ENCODE peak calls at places on chromosomes 7 and 10, in seven cellular contexts. One of them, this sample, is unnamed.

GRCh38 chr7:44980393-44981034 is 1.7 kb upstream of the MYO1G start:
- DNase-seq in GOT3: no peak
- DNase-seq in hepatocyte: no peak
- DNase-seq in head of caudate nucleus: no peak
- DNase-seq in HFF-Myc: no peak
- DNase-seq in effector memory CD8-positive, alpha-beta T cell: peak; percentile 71
- DNase-seq in naive thymus-derived CD8-positive, alpha-beta T cell: peak; percentile 50
- DNase-seq in this sample: peak; percentile 73

GRCh38 chr10:132684164-132684891 is 101.6 kb downstream of the NKX6-2 start:
- DNase-seq in head of caudate nucleus: peak; percentile 28
- DNase-seq in GOT3: peak; percentile 6
- DNase-seq in naive thymus-derived CD8-positive, alpha-beta T cell: peak; percentile 39
- DNase-seq in HFF-Myc: no peak
- DNase-seq in effector memory CD8-positive, alpha-beta T cell: no peak
- DNase-seq in hepatocyte: no peak
- DNase-seq in this sample: no peak

GRCh38 chr7:84822941-84823510 is 363.8 kb downstream of the SEMA3D start:
- DNase-seq in effector memory CD8-positive, alpha-beta T cell: no peak
- DNase-seq in head of caudate nucleus: no peak
- DNase-seq in HFF-Myc: no peak
- DNase-seq in hepatocyte: no peak
- DNase-seq in naive thymus-derived CD8-positive, alpha-beta T cell: no peak
- DNase-seq in GOT3: no peak
- DNase-seq in this sample: no peak

GRCh38 chr10:88995156-88995876 is 4.7 kb downstream of the FAS start:
- DNase-seq in GOT3: no peak
- DNase-seq in hepatocyte: no peak
- DNase-seq in naive thymus-derived CD8-positive, alpha-beta T cell: peak; percentile 22
- DNase-seq in head of caudate nucleus: no peak
- DNase-seq in effector memory CD8-positive, alpha-beta T cell: no peak
- DNase-seq in HFF-Myc: no peak
- DNase-seq in this sample: no peak

GRCh38 chr10:36181421-36181820 is 539.3 kb upstream of the FZD8 start:
- DNase-seq in hepatocyte: no peak
- DNase-seq in head of caudate nucleus: no peak
- DNase-seq in HFF-Myc: no peak
- DNase-seq in naive thymus-derived CD8-positive, alpha-beta T cell: no peak
- DNase-seq in GOT3: no peak
- DNase-seq in effector memory CD8-positive, alpha-beta T cell: no peak
- DNase-seq in this sample: no peak

GRCh38 chr7:24549961-24550360 is 23.3 kb upstream of the PALS2 start:
- DNase-seq in head of caudate nucleus: no peak
- DNase-seq in hepatocyte: no peak
- DNase-seq in naive thymus-derived CD8-positive, alpha-beta T cell: no peak
- DNase-seq in effector memory CD8-positive, alpha-beta T cell: no peak
- DNase-seq in GOT3: no peak
- DNase-seq in HFF-Myc: no peak
- DNase-seq in this sample: no peak

GRCh38 chr10:680146-680545 is 9.3 kb downstream of the DIP2C start:
- DNase-seq in effector memory CD8-positive, alpha-beta T cell: no peak
- DNase-seq in naive thymus-derived CD8-positive, alpha-beta T cell: no peak
- DNase-seq in HFF-Myc: no peak
- DNase-seq in hepatocyte: no peak
- DNase-seq in GOT3: no peak
- DNase-seq in head of caudate nucleus: no peak
- DNase-seq in this sample: no peak

GRCh38 chr10:108911814-108912541 is 1011.3 kb downstream of the XPNPEP1 start:
- DNase-seq in hepatocyte: peak; percentile 86
- DNase-seq in naive thymus-derived CD8-positive, alpha-beta T cell: no peak
- DNase-seq in effector memory CD8-positive, alpha-beta T cell: no peak
- DNase-seq in head of caudate nucleus: peak; percentile 69
- DNase-seq in GOT3: no peak
- DNase-seq in HFF-Myc: peak; percentile 15
- DNase-seq in this sample: no peak

GRCh38 chr10:5889624-5890518 is at the start of the genes ANKRD16 and FBH1:
- DNase-seq in hepatocyte: peak; percentile 100
- DNase-seq in HFF-Myc: peak; percentile 92
- DNase-seq in effector memory CD8-positive, alpha-beta T cell: peak; percentile 96
- DNase-seq in naive thymus-derived CD8-positive, alpha-beta T cell: peak; percentile 96
- DNase-seq in head of caudate nucleus: peak; percentile 99
- DNase-seq in GOT3: peak; percentile 97
- DNase-seq in this sample: peak; percentile 98

GRCh38 chr10:46057038-46057437 is 11.0 kb upstream of the MSMB start:
- DNase-seq in GOT3: no peak
- DNase-seq in HFF-Myc: no peak
- DNase-seq in naive thymus-derived CD8-positive, alpha-beta T cell: no peak
- DNase-seq in hepatocyte: no peak
- DNase-seq in head of caudate nucleus: no peak
- DNase-seq in effector memory CD8-positive, alpha-beta T cell: no peak
- DNase-seq in this sample: no peak

GRCh38 chr10:63889756-63890155 is 368.6 kb downstream of the REEP3 start:
- DNase-seq in effector memory CD8-positive, alpha-beta T cell: no peak
- DNase-seq in hepatocyte: no peak
- DNase-seq in GOT3: no peak
- DNase-seq in naive thymus-derived CD8-positive, alpha-beta T cell: no peak
- DNase-seq in head of caudate nucleus: no peak
- DNase-seq in HFF-Myc: no peak
- DNase-seq in this sample: no peak

GRCh38 chr7:44197487-44197886 is 3.3 kb upstream of the YKT6 start:
- DNase-seq in hepatocyte: no peak
- DNase-seq in head of caudate nucleus: no peak
- DNase-seq in effector memory CD8-positive, alpha-beta T cell: no peak
- DNase-seq in GOT3: no peak
- DNase-seq in naive thymus-derived CD8-positive, alpha-beta T cell: no peak
- DNase-seq in HFF-Myc: no peak
- DNase-seq in this sample: no peak

GRCh38 chr7:81873559-81873958 is 103.7 kb upstream of the HGF start:
- DNase-seq in effector memory CD8-positive, alpha-beta T cell: no peak
- DNase-seq in head of caudate nucleus: no peak
- DNase-seq in GOT3: no peak
- DNase-seq in HFF-Myc: no peak
- DNase-seq in hepatocyte: no peak
- DNase-seq in naive thymus-derived CD8-positive, alpha-beta T cell: no peak
- DNase-seq in this sample: no peak

GRCh38 chr10:29563420-29564035 is 71.2 kb downstream of the SVIL start:
- DNase-seq in naive thymus-derived CD8-positive, alpha-beta T cell: no peak
- DNase-seq in head of caudate nucleus: no peak
- DNase-seq in hepatocyte: no peak
- DNase-seq in GOT3: no peak
- DNase-seq in effector memory CD8-positive, alpha-beta T cell: no peak
- DNase-seq in HFF-Myc: no peak
- DNase-seq in this sample: peak; percentile 1

GRCh38 chr10:127424594-127425264 is 124.4 kb upstream of the NPS start:
- DNase-seq in effector memory CD8-positive, alpha-beta T cell: no peak
- DNase-seq in GOT3: no peak
- DNase-seq in naive thymus-derived CD8-positive, alpha-beta T cell: no peak
- DNase-seq in HFF-Myc: no peak
- DNase-seq in hepatocyte: no peak
- DNase-seq in head of caudate nucleus: no peak
- DNase-seq in this sample: no peak

GRCh38 chr7:94410471-94411466 is 16.1 kb downstream of the COL1A2 start:
- DNase-seq in GOT3: no peak
- DNase-seq in head of caudate nucleus: no peak
- DNase-seq in effector memory CD8-positive, alpha-beta T cell: no peak
- DNase-seq in HFF-Myc: no peak
- DNase-seq in naive thymus-derived CD8-positive, alpha-beta T cell: no peak
- DNase-seq in hepatocyte: no peak
- DNase-seq in this sample: no peak

GRCh38 chr7:74490546-74490945 is 36.8 kb downstream of the GTF2IRD1 start:
- DNase-seq in HFF-Myc: no peak
- DNase-seq in effector memory CD8-positive, alpha-beta T cell: no peak
- DNase-seq in naive thymus-derived CD8-positive, alpha-beta T cell: no peak
- DNase-seq in hepatocyte: no peak
- DNase-seq in GOT3: no peak
- DNase-seq in head of caudate nucleus: no peak
- DNase-seq in this sample: no peak

GRCh38 chr7:43577485-43577951 is 5.4 kb upstream of the STK17A start:
- DNase-seq in GOT3: no peak
- DNase-seq in HFF-Myc: peak; percentile 49
- DNase-seq in naive thymus-derived CD8-positive, alpha-beta T cell: no peak
- DNase-seq in head of caudate nucleus: no peak
- DNase-seq in hepatocyte: peak; percentile 49
- DNase-seq in effector memory CD8-positive, alpha-beta T cell: no peak
- DNase-seq in this sample: no peak

GRCh38 chr10:105148921-105149320 is 507.8 kb downstream of the SORCS3 start:
- DNase-seq in effector memory CD8-positive, alpha-beta T cell: no peak
- DNase-seq in HFF-Myc: no peak
- DNase-seq in hepatocyte: peak; percentile 18
- DNase-seq in GOT3: no peak
- DNase-seq in head of caudate nucleus: no peak
- DNase-seq in naive thymus-derived CD8-positive, alpha-beta T cell: no peak
- DNase-seq in this sample: no peak

GRCh38 chr7:36215017-36215621 is 62.1 kb downstream of the EEPD1 start:
- DNase-seq in effector memory CD8-positive, alpha-beta T cell: no peak
- DNase-seq in hepatocyte: peak; percentile 36
- DNase-seq in head of caudate nucleus: no peak
- DNase-seq in naive thymus-derived CD8-positive, alpha-beta T cell: no peak
- DNase-seq in HFF-Myc: no peak
- DNase-seq in GOT3: no peak
- DNase-seq in this sample: no peak

GRCh38 chr10:6840093-6840763 is 260.2 kb upstream of the PRKCQ start:
- DNase-seq in naive thymus-derived CD8-positive, alpha-beta T cell: no peak
- DNase-seq in hepatocyte: no peak
- DNase-seq in GOT3: no peak
- DNase-seq in effector memory CD8-positive, alpha-beta T cell: no peak
- DNase-seq in HFF-Myc: peak; percentile 17
- DNase-seq in head of caudate nucleus: no peak
- DNase-seq in this sample: no peak

GRCh38 chr7:49091519-49091918 is 167.2 kb downstream of the CDC14C start:
- DNase-seq in effector memory CD8-positive, alpha-beta T cell: no peak
- DNase-seq in naive thymus-derived CD8-positive, alpha-beta T cell: no peak
- DNase-seq in head of caudate nucleus: no peak
- DNase-seq in GOT3: no peak
- DNase-seq in hepatocyte: no peak
- DNase-seq in HFF-Myc: no peak
- DNase-seq in this sample: no peak

GRCh38 chr7:92754756-92755581 is 81.4 kb downstream of the CDK6 start:
- DNase-seq in head of caudate nucleus: peak; percentile 59
- DNase-seq in GOT3: no peak
- DNase-seq in HFF-Myc: no peak
- DNase-seq in effector memory CD8-positive, alpha-beta T cell: no peak
- DNase-seq in naive thymus-derived CD8-positive, alpha-beta T cell: no peak
- DNase-seq in hepatocyte: no peak
- DNase-seq in this sample: no peak

GRCh38 chr10:46235705-46236536 is 50.9 kb upstream of the ANTXRL start:
- DNase-seq in HFF-Myc: no peak
- DNase-seq in effector memory CD8-positive, alpha-beta T cell: no peak
- DNase-seq in naive thymus-derived CD8-positive, alpha-beta T cell: no peak
- DNase-seq in head of caudate nucleus: peak; percentile 18
- DNase-seq in GOT3: no peak
- DNase-seq in hepatocyte: no peak
- DNase-seq in this sample: no peak

GRCh38 chr7:3955751-3956696 is 655.0 kb downstream of the SDK1 start:
- DNase-seq in HFF-Myc: no peak
- DNase-seq in GOT3: no peak
- DNase-seq in effector memory CD8-positive, alpha-beta T cell: no peak
- DNase-seq in head of caudate nucleus: peak; percentile 17
- DNase-seq in naive thymus-derived CD8-positive, alpha-beta T cell: no peak
- DNase-seq in hepatocyte: peak; percentile 37
- DNase-seq in this sample: peak; percentile 14

GRCh38 chr7:132854238-132854637 is 227.7 kb downstream of the CHCHD3 start:
- DNase-seq in naive thymus-derived CD8-positive, alpha-beta T cell: no peak
- DNase-seq in GOT3: no peak
- DNase-seq in hepatocyte: no peak
- DNase-seq in effector memory CD8-positive, alpha-beta T cell: no peak
- DNase-seq in head of caudate nucleus: no peak
- DNase-seq in HFF-Myc: no peak
- DNase-seq in this sample: no peak

GRCh38 chr10:47115322-47115721 is 184.7 kb upstream of the GDF10 start:
- DNase-seq in head of caudate nucleus: no peak
- DNase-seq in GOT3: no peak
- DNase-seq in HFF-Myc: no peak
- DNase-seq in hepatocyte: no peak
- DNase-seq in effector memory CD8-positive, alpha-beta T cell: no peak
- DNase-seq in naive thymus-derived CD8-positive, alpha-beta T cell: no peak
- DNase-seq in this sample: no peak

GRCh38 chr7:116548506-116548905 is 23.7 kb downstream of the CAV1 start:
- DNase-seq in hepatocyte: no peak
- DNase-seq in HFF-Myc: no peak
- DNase-seq in GOT3: no peak
- DNase-seq in naive thymus-derived CD8-positive, alpha-beta T cell: no peak
- DNase-seq in head of caudate nucleus: no peak
- DNase-seq in effector memory CD8-positive, alpha-beta T cell: no peak
- DNase-seq in this sample: no peak

GRCh38 chr10:109987413-109987812 is 20.4 kb upstream of the ADD3 start:
- DNase-seq in naive thymus-derived CD8-positive, alpha-beta T cell: no peak
- DNase-seq in GOT3: no peak
- DNase-seq in effector memory CD8-positive, alpha-beta T cell: no peak
- DNase-seq in hepatocyte: peak; percentile 26
- DNase-seq in head of caudate nucleus: no peak
- DNase-seq in HFF-Myc: no peak
- DNase-seq in this sample: no peak

GRCh38 chr10:71252195-71252594 is 39.8 kb downstream of the UNC5B start:
- DNase-seq in head of caudate nucleus: no peak
- DNase-seq in naive thymus-derived CD8-positive, alpha-beta T cell: no peak
- DNase-seq in HFF-Myc: no peak
- DNase-seq in hepatocyte: peak; percentile 66
- DNase-seq in effector memory CD8-positive, alpha-beta T cell: no peak
- DNase-seq in GOT3: no peak
- DNase-seq in this sample: no peak

GRCh38 chr7:38594931-38595330 is 36.2 kb downstream of the AMPH start:
- DNase-seq in GOT3: no peak
- DNase-seq in naive thymus-derived CD8-positive, alpha-beta T cell: no peak
- DNase-seq in hepatocyte: no peak
- DNase-seq in head of caudate nucleus: no peak
- DNase-seq in HFF-Myc: no peak
- DNase-seq in effector memory CD8-positive, alpha-beta T cell: no peak
- DNase-seq in this sample: no peak

GRCh38 chr7:37901890-37902524 is 14.6 kb downstream of the SFRP4 start:
- DNase-seq in HFF-Myc: no peak
- DNase-seq in head of caudate nucleus: no peak
- DNase-seq in hepatocyte: no peak
- DNase-seq in naive thymus-derived CD8-positive, alpha-beta T cell: no peak
- DNase-seq in effector memory CD8-positive, alpha-beta T cell: no peak
- DNase-seq in GOT3: no peak
- DNase-seq in this sample: no peak

GRCh38 chr10:125025341-125025740 is 83.4 kb downstream of the ZRANB1 start:
- DNase-seq in head of caudate nucleus: no peak
- DNase-seq in GOT3: no peak
- DNase-seq in HFF-Myc: no peak
- DNase-seq in naive thymus-derived CD8-positive, alpha-beta T cell: no peak
- DNase-seq in effector memory CD8-positive, alpha-beta T cell: no peak
- DNase-seq in hepatocyte: no peak
- DNase-seq in this sample: no peak

GRCh38 chr7:158097511-158098124 is 490.0 kb downstream of the PTPRN2 start:
- DNase-seq in GOT3: no peak
- DNase-seq in HFF-Myc: no peak
- DNase-seq in head of caudate nucleus: peak; percentile 39
- DNase-seq in naive thymus-derived CD8-positive, alpha-beta T cell: no peak
- DNase-seq in hepatocyte: no peak
- DNase-seq in effector memory CD8-positive, alpha-beta T cell: no peak
- DNase-seq in this sample: no peak

GRCh38 chr10:3132036-3133025 is 40.3 kb downstream of the PITRM1 start:
- DNase-seq in hepatocyte: no peak
- DNase-seq in naive thymus-derived CD8-positive, alpha-beta T cell: no peak
- DNase-seq in GOT3: no peak
- DNase-seq in effector memory CD8-positive, alpha-beta T cell: no peak
- DNase-seq in head of caudate nucleus: no peak
- DNase-seq in HFF-Myc: no peak
- DNase-seq in this sample: no peak

GRCh38 chr10:48926255-48926654 is 13.4 kb downstream of the LRRC18 start:
- DNase-seq in HFF-Myc: no peak
- DNase-seq in head of caudate nucleus: no peak
- DNase-seq in hepatocyte: no peak
- DNase-seq in naive thymus-derived CD8-positive, alpha-beta T cell: no peak
- DNase-seq in effector memory CD8-positive, alpha-beta T cell: no peak
- DNase-seq in GOT3: no peak
- DNase-seq in this sample: no peak